ENCODE peak calls at places on chromosomes 5 and 9, in nine cellular contexts. B is GM12878; D is Caco-2; G is fibroblast of villous mesenchyme; X is transverse colon; E is GM12864; Y is AG04449; K is CD8-positive, alpha-beta T cell; U is lower leg skin. Z is an unnamed sample.

GRCh38 chr9:32866292-32866691 is 83.0 kb downstream of the TMEM215 start:
- DNase-seq in K (no peak), E (no peak), D (no peak), B (no peak), X (no peak), Y (no peak), U (no peak), G (no peak), Z (no peak)

GRCh38 chr5:5257761-5258160 is 117.6 kb downstream of the ADAMTS16 start:
- DNase-seq in Y (no peak), D (no peak), X (no peak), K (no peak), G (no peak), U (no peak), B (no peak), E (no peak), Z (no peak)

GRCh38 chr5:123105882-123106281 is 16.8 kb downstream of the PRDM6 start:
- DNase-seq in B (no peak), U (no peak), D (no peak), K (no peak), X (no peak), Y (no peak), E (no peak), G (no peak), Z (no peak)

GRCh38 chr5:141508440-141508807 is 19.5 kb downstream of the PCDHGC5 start:
- DNase-seq in D (no peak), K (no peak), X (no peak), G (no peak), Y (no peak), E (no peak), B (no peak), U (no peak), Z (peak)

GRCh38 chr9:133813749-133814585 is 75.8 kb upstream of the SARDH start:
- DNase-seq in B (no peak), K (no peak), G (peak), D (no peak), X (no peak), Y (no peak), U (no peak), E (no peak), Z (no peak)

GRCh38 chr9:98924971-98925820 is 18.5 kb upstream of the COL15A1 start:
- DNase-seq in B (no peak), X (no peak), K (no peak), Y (no peak), G (no peak), U (no peak), D (no peak), E (no peak), Z (no peak)

GRCh38 chr5:98468188-98468869 is 305.1 kb upstream of the RGMB start:
- DNase-seq in G (peak), X (no peak), U (no peak), Y (peak), D (no peak), B (no peak), E (no peak), K (no peak), Z (peak)

GRCh38 chr9:81318571-81318970 is 370.8 kb downstream of the TLE1 start:
- DNase-seq in X (no peak), B (no peak), U (no peak), D (no peak), E (no peak), K (no peak), G (peak), Y (no peak), Z (peak)

GRCh38 chr9:91241909-91242308 is 119.8 kb downstream of the AUH start:
- DNase-seq in G (no peak), X (no peak), U (no peak), Y (no peak), K (no peak), D (no peak), E (no peak), B (no peak), Z (no peak)

GRCh38 chr5:142192799-142193428 is 84.3 kb downstream of the NDFIP1 start:
- DNase-seq in K (no peak), B (no peak), D (no peak), Y (no peak), G (no peak), X (no peak), E (no peak), U (no peak), Z (no peak)

GRCh38 chr9:18947772-18948391 is 85.1 kb downstream of the SAXO1 start:
- DNase-seq in E (no peak), K (no peak), X (no peak), D (no peak), B (no peak), U (no peak), Y (no peak), G (peak), Z (no peak)

GRCh38 chr9:128884164-128884563 is 2.2 kb downstream of the LRRC8A start:
- DNase-seq in U (no peak), D (no peak), X (no peak), Y (no peak), E (no peak), K (no peak), G (no peak), B (no peak), Z (no peak)

GRCh38 chr5:159533197-159533596 is 202.9 kb upstream of the IL12B start:
- DNase-seq in K (no peak), B (no peak), E (no peak), X (no peak), D (peak), U (no peak), G (peak), Y (peak), Z (peak)

GRCh38 chr9:8895498-8896224 is 1096.1 kb upstream of the DMAC1 start:
- DNase-seq in D (peak), Y (no peak), X (no peak), U (no peak), E (no peak), K (no peak), B (no peak), G (peak), Z (peak)
- TF ChIP-seq CTCF in D (peak), Y (no peak), X (peak), U (no peak), E (peak), K (no peak), B (peak), G (peak), Z (peak)

DNA sequence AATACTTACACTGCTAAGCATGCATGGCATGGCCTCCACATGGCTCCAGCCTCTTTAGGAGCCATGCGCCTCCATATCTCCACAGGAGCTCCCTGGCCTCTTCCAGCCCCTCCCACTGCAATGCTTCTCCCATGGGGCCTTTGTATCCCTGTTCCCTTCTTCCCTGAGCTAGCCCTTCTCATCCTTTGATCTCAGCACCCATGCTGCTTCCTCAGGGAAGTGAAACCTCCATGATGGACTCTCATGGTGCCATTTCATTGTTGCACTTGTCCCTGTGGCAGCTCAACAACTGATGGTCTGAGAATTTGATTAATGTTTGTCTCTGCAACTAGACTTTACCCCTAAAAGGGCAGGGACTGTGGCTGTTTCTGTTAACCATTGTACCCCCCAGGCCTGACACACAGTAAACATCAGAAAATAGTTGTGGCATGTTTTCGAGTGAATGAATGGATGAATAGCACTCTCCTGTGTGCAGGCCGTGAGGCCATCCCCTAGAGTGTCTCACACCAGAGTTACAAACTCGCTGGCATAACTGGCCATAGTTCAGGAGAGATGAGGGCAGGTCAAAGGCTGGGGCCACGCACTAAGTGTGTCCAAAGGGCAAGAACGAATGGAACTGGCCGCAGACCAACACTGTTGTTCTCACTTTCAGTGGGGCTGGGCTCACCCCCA is 6.6 kb downstream of the IDNK start:
- DNase-seq in Y (no peak), U (no peak), D (no peak), G (no peak), E (no peak), X (peak), K (no peak), B (no peak), Z (no peak)
- H3K4me3 ChIP-seq in Y (no peak), U (no peak), D (no peak), G (no peak), E (no peak), X (no peak), K (no peak), B (no peak), Z (no peak)

GRCh38 chr9:93587284-93587650 is 10.9 kb downstream of the PHF2 start:
- DNase-seq in B (no peak), E (no peak), D (no peak), G (no peak), Y (no peak), U (no peak), X (no peak), K (peak), Z (no peak)

GRCh38 chr9:93586290-93587057 is 10.1 kb downstream of the PHF2 start:
- DNase-seq in K (peak), Y (no peak), E (no peak), X (no peak), U (no peak), G (no peak), B (no peak), D (no peak), Z (no peak)

GRCh38 chr9:93589688-93590087 is 13.3 kb downstream of the PHF2 start:
- DNase-seq in D (no peak), Y (no peak), X (no peak), E (no peak), K (peak), G (peak), B (no peak), U (no peak), Z (peak)

GRCh38 chr9:93588641-93589609 is 12.5 kb downstream of the PHF2 start:
- DNase-seq in G (peak), U (no peak), E (no peak), D (no peak), B (no peak), K (peak), Y (no peak), X (no peak), Z (no peak)

GRCh38 chr9:93587651-93588347 is 11.4 kb downstream of the PHF2 start:
- DNase-seq in X (no peak), K (peak), D (no peak), B (no peak), U (no peak), E (no peak), Y (no peak), G (no peak), Z (no peak)
- TF ChIP-seq CTCF in X (no peak), K (no peak), D (no peak), B (no peak), U (no peak), E (no peak), Y (peak), G (peak), Z (peak)

GRCh38 chr9:70480405-70480980 is 66.0 kb upstream of the KLF9 start:
- DNase-seq in G (peak), D (no peak), K (no peak), E (no peak), B (no peak), X (peak), Y (no peak), U (peak), Z (peak)
- H3K4me3 ChIP-seq in G (no peak), D (no peak), K (no peak), E (no peak), B (no peak), X (no peak), Y (no peak), U (no peak), Z (no peak)

GRCh38 chr9:75000835-75001234 is 27.3 kb downstream of the CARNMT1 start:
- DNase-seq in Y (no peak), D (no peak), B (no peak), X (no peak), E (no peak), U (no peak), K (no peak), G (no peak), Z (no peak)
- TF ChIP-seq CTCF in Y (no peak), D (no peak), B (no peak), X (no peak), E (no peak), U (no peak), K (no peak), G (no peak), Z (no peak)

GRCh38 chr5:88680253-88681132 is 202.5 kb downstream of the MEF2C start:
- DNase-seq in D (peak), E (no peak), K (peak), G (peak), U (no peak), X (peak), Y (no peak), B (no peak), Z (peak)
- H3K4me3 ChIP-seq in D (peak), E (peak), K (peak), G (peak), U (peak), X (peak), Y (peak), B (peak), Z (peak)

GRCh38 chr9:124266139-124266825 is 8.5 kb downstream of the NEK6 start:
- DNase-seq in Y (no peak), U (no peak), E (no peak), D (no peak), K (no peak), G (no peak), X (no peak), B (no peak), Z (no peak)

GRCh38 chr9:124266826-124267201 is 9.1 kb downstream of the NEK6 start:
- DNase-seq in K (no peak), X (no peak), D (no peak), U (no peak), Y (no peak), G (no peak), E (no peak), B (no peak), Z (no peak)

GRCh38 chr9:124268248-124268647 is 10.5 kb downstream of the NEK6 start:
- DNase-seq in B (no peak), X (no peak), D (no peak), Y (no peak), K (no peak), E (no peak), G (no peak), U (no peak), Z (no peak)

GRCh38 chr9:124269556-124269955 is 11.8 kb downstream of the NEK6 start:
- DNase-seq in U (no peak), E (no peak), B (no peak), G (no peak), K (no peak), Y (no peak), X (no peak), D (no peak), Z (no peak)

GRCh38 chr9:124267271-124267807 is 9.6 kb downstream of the NEK6 start:
- DNase-seq in E (no peak), B (no peak), X (peak), G (peak), U (peak), Y (no peak), K (no peak), D (no peak), Z (peak)
- TF ChIP-seq CTCF in E (no peak), B (peak), X (peak), G (no peak), U (no peak), Y (no peak), K (no peak), D (no peak), Z (no peak)

GRCh38 chr9:126615791-126616447 is 2.2 kb downstream of the LMX1B start:
- DNase-seq in D (no peak), Y (no peak), B (no peak), G (no peak), E (no peak), X (no peak), U (no peak), K (no peak), Z (no peak)

GRCh38 chr9:126614455-126615248 is 924 bp downstream of the LMX1B start:
- DNase-seq in D (no peak), Y (no peak), E (no peak), G (no peak), U (no peak), K (no peak), X (no peak), B (no peak), Z (no peak)

GRCh38 chr9:126616521-126616976 is 2.8 kb downstream of the LMX1B start:
- DNase-seq in X (no peak), G (no peak), Y (no peak), E (no peak), B (no peak), D (no peak), K (no peak), U (no peak), Z (no peak)

GRCh38 chr9:126614088-126614454 is 343 bp downstream of the LMX1B start:
- DNase-seq in B (no peak), U (no peak), X (no peak), E (no peak), G (no peak), Y (no peak), K (no peak), D (peak), Z (no peak)

DNA sequence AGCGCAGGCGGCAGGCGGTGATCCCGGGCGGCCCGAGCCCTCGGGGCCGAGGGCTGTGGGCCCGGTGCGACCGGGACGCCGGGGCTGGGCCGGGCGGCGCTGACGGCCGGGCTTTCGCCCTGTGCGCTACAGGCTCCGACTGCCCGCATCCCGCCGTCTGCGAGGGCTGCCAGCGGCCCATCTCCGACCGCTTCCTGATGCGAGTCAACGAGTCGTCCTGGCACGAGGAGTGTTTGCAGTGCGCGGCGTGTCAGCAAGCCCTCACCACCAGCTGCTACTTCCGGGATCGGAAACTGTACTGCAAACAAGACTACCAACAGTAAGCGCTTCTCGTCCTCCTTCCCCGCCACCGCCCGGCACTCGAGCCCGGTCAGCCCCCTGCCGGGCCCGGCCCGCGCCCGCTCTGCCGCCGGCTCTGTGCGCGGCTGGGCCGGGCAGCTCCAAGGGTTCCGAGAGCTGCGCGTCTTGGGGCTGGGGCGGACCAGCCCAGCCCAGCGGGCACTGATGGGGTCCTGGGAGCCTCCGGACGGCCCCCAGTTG is 1.6 kb downstream of the LMX1B start:
- DNase-seq in K (no peak), G (no peak), U (no peak), X (peak), D (no peak), B (no peak), Y (no peak), E (no peak), Z (peak)
- H3K4me3 ChIP-seq in K (no peak), G (no peak), U (no peak), X (no peak), D (no peak), B (no peak), Y (no peak), E (no peak), Z (no peak)

GRCh38 chr5:10222326-10222725 is 27.4 kb downstream of the ATPSCKMT start:
- DNase-seq in X (no peak), U (no peak), E (no peak), D (no peak), G (peak), K (no peak), B (no peak), Y (no peak), Z (peak)

GRCh38 chr5:10219068-10219467 is 30.6 kb downstream of the ATPSCKMT start:
- DNase-seq in G (no peak), K (no peak), Y (no peak), D (no peak), U (no peak), X (no peak), E (no peak), B (no peak), Z (no peak)

GRCh38 chr5:10216107-10216506 is 33.6 kb downstream of the ATPSCKMT start:
- DNase-seq in X (no peak), B (no peak), U (no peak), D (no peak), E (no peak), G (no peak), K (no peak), Y (no peak), Z (no peak)

GRCh38 chr5:10218658-10219057 is 31.0 kb downstream of the ATPSCKMT start:
- DNase-seq in E (no peak), G (no peak), U (no peak), X (no peak), K (no peak), D (no peak), Y (no peak), B (no peak), Z (no peak)

DNA sequence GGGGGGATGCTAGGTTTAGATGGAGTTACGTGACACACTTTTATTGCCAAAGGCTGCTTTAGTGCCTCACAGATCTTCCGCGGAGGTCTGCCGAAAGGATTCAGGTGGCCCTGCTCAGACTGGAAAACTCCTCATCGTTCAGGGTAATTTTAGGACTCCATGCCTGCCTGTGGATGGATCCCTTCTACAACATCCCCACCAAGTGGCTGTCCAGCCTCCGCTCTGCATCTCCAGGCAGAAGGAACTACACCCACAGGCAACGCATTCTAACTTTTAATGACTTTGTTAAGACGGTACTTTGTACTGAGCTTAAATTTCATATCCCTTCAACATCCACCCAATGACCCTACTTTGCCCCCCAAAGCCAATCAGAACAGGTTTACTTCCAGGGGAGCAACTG is 29.4 kb downstream of the ATPSCKMT start:
- DNase-seq in U (no peak), Y (no peak), D (peak), B (no peak), G (no peak), X (no peak), K (no peak), E (no peak), Z (no peak)
- TF ChIP-seq CTCF in U (no peak), Y (peak), D (peak), B (no peak), G (no peak), X (no peak), K (no peak), E (no peak), Z (no peak)

GRCh38 chr9:113187935-113188595 is 33.0 kb downstream of the FKBP15 start:
- DNase-seq in D (no peak), Y (peak), K (no peak), G (peak), B (no peak), E (no peak), X (peak), U (peak), Z (peak)
- H3K4me3 ChIP-seq in D (no peak), Y (no peak), K (no peak), G (peak), B (no peak), E (no peak), X (no peak), U (no peak), Z (peak)